ENCODE peak calls at places on chromosomes 5 and 9, in nine cellular contexts. One of them, this sample, is unnamed.
A peak's percentile ranks its signal among the peaks of the same experiment; 100 is the strongest.

GRCh38 chr5:149550267-149550582 is 1.0 kb downstream of the CSNK1A1 start:
- DNase-seq in Panc1: peak; percentile 36
- DNase-seq in hepatocyte: no peak
- DNase-seq in lung: peak; percentile 45
- DNase-seq in psoas muscle: no peak
- DNase-seq in dorsolateral prefrontal cortex: no peak
- DNase-seq in skeletal muscle cell: peak; percentile 31
- DNase-seq in CD8-positive, alpha-beta T cell: no peak
- DNase-seq in pancreas: no peak
- DNase-seq in this sample: peak; percentile 50

GRCh38 chr9:126690431-126691051 is 76.8 kb downstream of the LMX1B start:
- DNase-seq in Panc1: no peak
- DNase-seq in hepatocyte: peak; percentile 70
- DNase-seq in lung: peak; percentile 41
- DNase-seq in psoas muscle: peak; percentile 46
- DNase-seq in dorsolateral prefrontal cortex: no peak
- DNase-seq in skeletal muscle cell: no peak
- DNase-seq in CD8-positive, alpha-beta T cell: peak; percentile 38
- DNase-seq in pancreas: peak; percentile 87
- DNase-seq in this sample: no peak

GRCh38 chr9:13958672-13959071 is 355.3 kb downstream of the NFIB start:
- DNase-seq in Panc1: no peak
- DNase-seq in hepatocyte: no peak
- DNase-seq in lung: no peak
- DNase-seq in psoas muscle: no peak
- DNase-seq in dorsolateral prefrontal cortex: no peak
- DNase-seq in skeletal muscle cell: no peak
- DNase-seq in CD8-positive, alpha-beta T cell: no peak
- DNase-seq in pancreas: no peak
- DNase-seq in this sample: no peak

GRCh38 chr9:131607591-131607990 is 62.3 kb downstream of the PRRT1B start:
- DNase-seq in Panc1: no peak
- DNase-seq in hepatocyte: no peak
- DNase-seq in lung: no peak
- DNase-seq in psoas muscle: no peak
- DNase-seq in dorsolateral prefrontal cortex: no peak
- DNase-seq in skeletal muscle cell: no peak
- DNase-seq in CD8-positive, alpha-beta T cell: no peak
- DNase-seq in pancreas: no peak
- DNase-seq in this sample: no peak

GRCh38 chr9:83299556-83299955 is 236.6 kb upstream of the RASEF start:
- DNase-seq in Panc1: no peak
- DNase-seq in hepatocyte: peak; percentile 8
- DNase-seq in lung: no peak
- DNase-seq in psoas muscle: no peak
- DNase-seq in dorsolateral prefrontal cortex: peak; percentile 6
- DNase-seq in skeletal muscle cell: peak; percentile 49
- DNase-seq in CD8-positive, alpha-beta T cell: no peak
- DNase-seq in pancreas: no peak
- DNase-seq in this sample: no peak

GRCh38 chr9:374726-375125 is 160.1 kb downstream of the DOCK8 start:
- DNase-seq in Panc1: no peak
- DNase-seq in hepatocyte: no peak
- DNase-seq in lung: no peak
- DNase-seq in psoas muscle: no peak
- DNase-seq in dorsolateral prefrontal cortex: no peak
- DNase-seq in skeletal muscle cell: peak; percentile 27
- DNase-seq in CD8-positive, alpha-beta T cell: no peak
- DNase-seq in pancreas: no peak
- DNase-seq in this sample: no peak

GRCh38 chr9:27356446-27356845 is 59.5 kb upstream of the EQTN start:
- DNase-seq in Panc1: no peak
- DNase-seq in hepatocyte: no peak
- DNase-seq in lung: no peak
- DNase-seq in psoas muscle: no peak
- DNase-seq in dorsolateral prefrontal cortex: no peak
- DNase-seq in skeletal muscle cell: no peak
- DNase-seq in CD8-positive, alpha-beta T cell: no peak
- DNase-seq in pancreas: no peak
- DNase-seq in this sample: no peak

GRCh38 chr5:19855929-19856328 is 132.1 kb downstream of the CDH18 start:
- DNase-seq in Panc1: no peak
- DNase-seq in hepatocyte: no peak
- DNase-seq in lung: no peak
- DNase-seq in psoas muscle: no peak
- DNase-seq in dorsolateral prefrontal cortex: no peak
- DNase-seq in skeletal muscle cell: peak; percentile 27
- DNase-seq in CD8-positive, alpha-beta T cell: no peak
- DNase-seq in pancreas: no peak
- DNase-seq in this sample: peak; percentile 24

GRCh38 chr5:78783434-78784130 is 135.0 kb upstream of the LHFPL2 start:
- DNase-seq in Panc1: no peak
- DNase-seq in hepatocyte: no peak
- DNase-seq in lung: no peak
- DNase-seq in psoas muscle: no peak
- DNase-seq in dorsolateral prefrontal cortex: no peak
- DNase-seq in skeletal muscle cell: no peak
- DNase-seq in CD8-positive, alpha-beta T cell: no peak
- DNase-seq in pancreas: no peak
- DNase-seq in this sample: no peak

GRCh38 chr5:175738595-175739133 is 80.8 kb downstream of the HRH2 start:
- DNase-seq in Panc1: no peak
- DNase-seq in hepatocyte: no peak
- DNase-seq in lung: no peak
- DNase-seq in psoas muscle: no peak
- DNase-seq in dorsolateral prefrontal cortex: no peak
- DNase-seq in skeletal muscle cell: no peak
- DNase-seq in CD8-positive, alpha-beta T cell: no peak
- DNase-seq in pancreas: no peak
- DNase-seq in this sample: no peak

GRCh38 chr5:39675676-39676075 is 250.9 kb upstream of the DAB2 start:
- DNase-seq in Panc1: no peak
- DNase-seq in hepatocyte: no peak
- DNase-seq in lung: no peak
- DNase-seq in psoas muscle: no peak
- DNase-seq in dorsolateral prefrontal cortex: no peak
- DNase-seq in skeletal muscle cell: peak; percentile 18
- DNase-seq in CD8-positive, alpha-beta T cell: no peak
- DNase-seq in pancreas: no peak
- DNase-seq in this sample: no peak

GRCh38 chr5:81850932-81851331 is 100.0 kb upstream of the SSBP2 start:
- DNase-seq in Panc1: no peak
- DNase-seq in hepatocyte: no peak
- DNase-seq in lung: no peak
- DNase-seq in psoas muscle: no peak
- DNase-seq in dorsolateral prefrontal cortex: no peak
- DNase-seq in skeletal muscle cell: no peak
- DNase-seq in CD8-positive, alpha-beta T cell: no peak
- DNase-seq in pancreas: no peak
- DNase-seq in this sample: no peak

GRCh38 chr9:78777747-78778146 is 480.8 kb downstream of the PSAT1 start:
- DNase-seq in Panc1: no peak
- DNase-seq in hepatocyte: no peak
- DNase-seq in lung: no peak
- DNase-seq in psoas muscle: no peak
- DNase-seq in dorsolateral prefrontal cortex: no peak
- DNase-seq in skeletal muscle cell: no peak
- DNase-seq in CD8-positive, alpha-beta T cell: no peak
- DNase-seq in pancreas: no peak
- DNase-seq in this sample: no peak

GRCh38 chr5:80210014-80210413 is 45.8 kb downstream of the SERINC5 start:
- DNase-seq in Panc1: no peak
- DNase-seq in hepatocyte: no peak
- DNase-seq in lung: no peak
- DNase-seq in psoas muscle: no peak
- DNase-seq in dorsolateral prefrontal cortex: no peak
- DNase-seq in skeletal muscle cell: no peak
- DNase-seq in CD8-positive, alpha-beta T cell: no peak
- DNase-seq in pancreas: no peak
- DNase-seq in this sample: no peak

GRCh38 chr9:120571443-120572257 is 8.3 kb downstream of the CDK5RAP2 start:
- DNase-seq in Panc1: no peak
- DNase-seq in hepatocyte: peak; percentile 64
- DNase-seq in lung: peak; percentile 36
- DNase-seq in psoas muscle: peak; percentile 87
- DNase-seq in dorsolateral prefrontal cortex: peak; percentile 73
- DNase-seq in skeletal muscle cell: no peak
- DNase-seq in CD8-positive, alpha-beta T cell: no peak
- DNase-seq in pancreas: peak; percentile 72
- DNase-seq in this sample: peak; percentile 84

GRCh38 chr9:128913995-128914772 is 6.6 kb upstream of the PHYHD1 start:
- DNase-seq in Panc1: no peak
- DNase-seq in hepatocyte: no peak
- DNase-seq in lung: peak; percentile 60
- DNase-seq in psoas muscle: no peak
- DNase-seq in dorsolateral prefrontal cortex: no peak
- DNase-seq in skeletal muscle cell: no peak
- DNase-seq in CD8-positive, alpha-beta T cell: no peak
- DNase-seq in pancreas: no peak
- DNase-seq in this sample: no peak

GRCh38 chr5:168076561-168076991 is 214.9 kb upstream of the WWC1 start:
- DNase-seq in Panc1: no peak
- DNase-seq in hepatocyte: peak; percentile 56
- DNase-seq in lung: no peak
- DNase-seq in psoas muscle: peak; percentile 56
- DNase-seq in dorsolateral prefrontal cortex: no peak
- DNase-seq in skeletal muscle cell: peak; percentile 73
- DNase-seq in CD8-positive, alpha-beta T cell: no peak
- DNase-seq in pancreas: no peak
- DNase-seq in this sample: peak; percentile 74

GRCh38 chr5:173782671-173783101 is 105.5 kb upstream of the CPEB4 start:
- DNase-seq in Panc1: no peak
- DNase-seq in hepatocyte: no peak
- DNase-seq in lung: no peak
- DNase-seq in psoas muscle: no peak
- DNase-seq in dorsolateral prefrontal cortex: no peak
- DNase-seq in skeletal muscle cell: no peak
- DNase-seq in CD8-positive, alpha-beta T cell: no peak
- DNase-seq in pancreas: no peak
- DNase-seq in this sample: no peak

DNA sequence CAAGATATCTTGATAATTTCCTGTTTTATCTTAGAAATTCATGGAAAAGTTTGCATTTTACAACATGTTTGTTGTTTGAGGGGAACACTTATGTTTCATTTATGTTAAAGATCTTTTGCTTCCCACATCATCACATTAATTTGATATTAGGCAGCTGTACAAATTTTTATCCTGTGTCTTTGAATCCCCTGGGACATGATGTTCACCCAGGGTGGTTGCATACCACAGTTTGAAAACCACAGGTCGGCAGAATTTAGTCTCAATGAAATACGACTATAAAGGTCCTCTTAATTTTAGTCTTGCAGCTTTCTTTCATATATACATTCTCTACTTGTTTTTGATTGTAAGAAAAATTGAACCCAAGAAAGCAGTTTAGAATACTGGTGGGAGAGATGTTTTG is 3.7 kb downstream of the NAA35 start:
- DNase-seq in Panc1: no peak
- DNase-seq in hepatocyte: no peak
- DNase-seq in lung: no peak
- DNase-seq in psoas muscle: no peak
- DNase-seq in dorsolateral prefrontal cortex: no peak
- DNase-seq in skeletal muscle cell: no peak
- DNase-seq in CD8-positive, alpha-beta T cell: no peak
- DNase-seq in pancreas: no peak
- DNase-seq in this sample: no peak
- H3K4me3 ChIP-seq in Panc1: no peak overlapping the region
- H3K4me3 ChIP-seq in hepatocyte: no peak overlapping the region
- H3K4me3 ChIP-seq in lung: no peak overlapping the region
- H3K4me3 ChIP-seq in psoas muscle: no peak overlapping the region
- H3K4me3 ChIP-seq in dorsolateral prefrontal cortex: no peak overlapping the region
- H3K4me3 ChIP-seq in skeletal muscle cell: no peak overlapping the region
- H3K4me3 ChIP-seq in CD8-positive, alpha-beta T cell: no peak overlapping the region
- H3K4me3 ChIP-seq in pancreas: no peak overlapping the region
- H3K4me3 ChIP-seq in this sample: no peak overlapping the region

DNA sequence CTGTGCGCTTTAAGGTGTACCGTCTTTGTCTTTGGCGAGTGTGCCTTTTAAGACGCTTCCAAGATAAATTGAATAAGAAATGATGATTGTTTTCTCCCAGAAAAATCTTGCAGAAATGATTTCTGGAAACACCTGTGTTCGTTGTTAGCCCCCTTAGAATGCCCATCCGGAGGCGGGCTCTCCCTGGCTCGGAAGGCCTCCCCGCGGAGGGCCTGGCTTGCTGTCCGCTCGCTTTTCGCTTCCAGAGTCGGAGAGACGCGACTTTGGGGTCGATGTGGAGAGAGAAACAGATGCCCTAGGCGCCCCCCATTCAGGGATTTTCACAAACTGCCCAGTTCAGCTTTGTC is 23.9 kb downstream of the LECT2 start:
- DNase-seq in Panc1: no peak
- DNase-seq in hepatocyte: no peak
- DNase-seq in lung: no peak
- DNase-seq in psoas muscle: no peak
- DNase-seq in dorsolateral prefrontal cortex: no peak
- DNase-seq in skeletal muscle cell: no peak
- DNase-seq in CD8-positive, alpha-beta T cell: no peak
- DNase-seq in pancreas: no peak
- DNase-seq in this sample: no peak
- H3K4me3 ChIP-seq in Panc1: peak overlapping the region; percentile 30
- H3K4me3 ChIP-seq in hepatocyte: peak overlapping the region; percentile 50
- H3K4me3 ChIP-seq in lung: no peak overlapping the region
- H3K4me3 ChIP-seq in psoas muscle: no peak overlapping the region
- H3K4me3 ChIP-seq in dorsolateral prefrontal cortex: peak overlapping the region; percentile 51
- H3K4me3 ChIP-seq in skeletal muscle cell: peak overlapping the region; percentile 1
- H3K4me3 ChIP-seq in CD8-positive, alpha-beta T cell: no peak overlapping the region
- H3K4me3 ChIP-seq in pancreas: no peak overlapping the region
- H3K4me3 ChIP-seq in this sample: no peak overlapping the region

DNA sequence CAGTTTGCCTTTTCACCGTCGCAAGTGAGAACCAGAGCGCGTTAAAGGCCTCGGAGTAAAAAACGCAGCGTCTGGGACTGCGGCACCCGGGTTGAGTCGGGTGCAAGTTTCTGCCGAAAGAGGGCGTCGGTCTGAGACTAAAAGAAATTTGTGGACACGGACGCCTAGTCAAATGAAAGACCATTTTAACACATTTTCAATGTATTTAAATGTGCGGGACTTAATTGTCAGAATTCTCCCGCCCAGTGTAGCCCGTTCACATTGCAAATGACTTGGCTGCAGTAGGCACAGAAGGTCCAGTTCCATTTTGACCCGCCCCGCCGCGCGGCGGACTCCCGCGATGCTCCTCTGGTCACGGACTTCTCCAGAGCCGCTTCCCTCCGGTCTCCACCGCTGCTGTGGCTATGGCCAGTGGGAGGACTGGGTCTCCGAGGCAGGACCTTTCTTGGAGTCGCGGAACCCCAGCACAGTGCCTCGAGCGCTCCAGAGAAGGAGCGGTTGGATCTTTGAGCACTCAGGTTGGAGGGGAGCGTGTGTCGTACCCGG is 1.3 kb upstream of the NPR3 start:
- DNase-seq in Panc1: peak; percentile 74
- DNase-seq in hepatocyte: peak; percentile 80
- DNase-seq in lung: peak; percentile 60
- DNase-seq in psoas muscle: peak; percentile 77
- DNase-seq in dorsolateral prefrontal cortex: peak; percentile 50
- DNase-seq in skeletal muscle cell: no peak
- DNase-seq in CD8-positive, alpha-beta T cell: peak; percentile 8
- DNase-seq in pancreas: peak; percentile 73
- DNase-seq in this sample: peak; percentile 32
- H3K4me3 ChIP-seq in Panc1: peak overlapping the region; percentile 63
- H3K4me3 ChIP-seq in hepatocyte: peak overlapping the region; percentile 27
- H3K4me3 ChIP-seq in lung: peak overlapping the region; percentile 51
- H3K4me3 ChIP-seq in psoas muscle: peak overlapping the region; percentile 80
- H3K4me3 ChIP-seq in dorsolateral prefrontal cortex: peak overlapping the region; percentile 71
- H3K4me3 ChIP-seq in skeletal muscle cell: peak overlapping the region; percentile 78
- H3K4me3 ChIP-seq in CD8-positive, alpha-beta T cell: peak overlapping the region; percentile 52
- H3K4me3 ChIP-seq in pancreas: peak overlapping the region; percentile 16
- H3K4me3 ChIP-seq in this sample: peak overlapping the region; percentile 80

GRCh38 chr5:108384741-108385140 is 2.8 kb upstream of the FBXL17 start:
- DNase-seq in Panc1: no peak
- DNase-seq in hepatocyte: no peak
- DNase-seq in lung: no peak
- DNase-seq in psoas muscle: no peak
- DNase-seq in dorsolateral prefrontal cortex: no peak
- DNase-seq in skeletal muscle cell: no peak
- DNase-seq in CD8-positive, alpha-beta T cell: no peak
- DNase-seq in pancreas: no peak
- DNase-seq in this sample: no peak
- H3K4me3 ChIP-seq in Panc1: no peak overlapping the region
- H3K4me3 ChIP-seq in hepatocyte: no peak overlapping the region
- H3K4me3 ChIP-seq in lung: no peak overlapping the region
- H3K4me3 ChIP-seq in psoas muscle: no peak overlapping the region
- H3K4me3 ChIP-seq in dorsolateral prefrontal cortex: no peak overlapping the region
- H3K4me3 ChIP-seq in skeletal muscle cell: no peak overlapping the region
- H3K4me3 ChIP-seq in CD8-positive, alpha-beta T cell: no peak overlapping the region
- H3K4me3 ChIP-seq in pancreas: no peak overlapping the region
- H3K4me3 ChIP-seq in this sample: no peak overlapping the region